ENCODE peak calls at places on chromosomes 12 and 14, in seven cellular contexts. U is mammary epithelial cell, C is heart left ventricle, K is hepatocyte, T is GM13977, A is psoas muscle, N is breast epithelium. H is an unnamed sample.

GRCh38 chr12:132124766-132125425 is 19.2 kb downstream of the DDX51 start:
- DNase-seq in U (no peak), C (no peak), K (no peak), T (no peak), A (no peak), N (no peak), H (no peak)

GRCh38 chr12:124034297-124034696 is 61.3 kb downstream of the ZNF664 start:
- DNase-seq in U (no peak), C (no peak), K (no peak), T (no peak), A (no peak), N (no peak), H (no peak)

GRCh38 chr12:130952106-130952505 is 1.6 kb upstream of the ADGRD1 start:
- DNase-seq in U (no peak), C (no peak), K (peak; percentile 40), T (no peak), A (no peak), N (no peak), H (no peak)

GRCh38 chr14:34211732-34212131 is 250.3 kb downstream of the SPTSSA start:
- DNase-seq in U (peak; percentile 79), C (no peak), K (no peak), T (no peak), A (no peak), N (no peak), H (no peak)

GRCh38 chr14:32913725-32914124 is 25.0 kb upstream of the NPAS3 start:
- DNase-seq in U (peak; percentile 25), C (no peak), K (no peak), T (no peak), A (no peak), N (no peak), H (peak; percentile 11)

GRCh38 chr12:40569626-40570179 is 122.5 kb upstream of the CNTN1 start:
- DNase-seq in U (no peak), C (no peak), K (no peak), T (no peak), A (no peak), N (no peak), H (no peak)

GRCh38 chr14:105861985-105862465 is 335.6 kb downstream of the TMEM121 start:
- DNase-seq in U (no peak), C (peak; percentile 4), K (no peak), T (peak; percentile 82), A (no peak), N (no peak), H (no peak)

GRCh38 chr14:77181124-77181602 is 435 bp upstream of the TMEM63C start:
- DNase-seq in U (no peak), C (no peak), K (no peak), T (no peak), A (no peak), N (no peak), H (no peak)

GRCh38 chr12:56358836-56359532 is 923 bp downstream of the STAT2 start:
- DNase-seq in U (peak; percentile 83), C (no peak), K (no peak), T (no peak), A (no peak), N (no peak), H (peak; percentile 59)

GRCh38 chr14:99389171-99389826 is 91.4 kb downstream of the SETD3 start:
- DNase-seq in U (peak; percentile 21), C (no peak), K (peak; percentile 67), T (peak; percentile 65), A (peak; percentile 62), N (no peak), H (peak; percentile 60)

GRCh38 chr12:72570601-72571000 is 298.4 kb downstream of the TRHDE start:
- DNase-seq in U (no peak), C (no peak), K (peak; percentile 24), T (peak; percentile 3), A (no peak), N (no peak), H (no peak)
- TF ChIP-seq CTCF in U (peak; percentile 55), C (no peak), K (peak; percentile 35), T (peak; percentile 75), A (no peak), N (no peak), H (peak; percentile 21)

GRCh38 chr12:92927055-92927435 is 2.0 kb downstream of the EEA1 start:
- DNase-seq in U (peak; percentile 93), C (peak; percentile 22), K (peak; percentile 19), T (peak; percentile 62), A (peak; percentile 21), N (no peak), H (peak; percentile 57)
- TF ChIP-seq CTCF in U (peak; percentile 32), C (no peak), K (peak; percentile 20), T (no peak), A (peak; percentile 26), N (no peak), H (no peak)

GRCh38 chr12:109477185-109477962 is at the start of the genes KCTD10 and UBE3B:
- DNase-seq in U (peak; percentile 84), C (peak; percentile 92), K (peak; percentile 95), T (peak; percentile 91), A (peak; percentile 90), N (peak; percentile 85), H (peak; percentile 88)
- TF ChIP-seq CTCF in U (no peak), C (no peak), K (no peak), T (no peak), A (no peak), N (peak; percentile 36), H (no peak)

GRCh38 chr12:14751987-14752386 is 51.3 kb downstream of the WBP11 start:
- DNase-seq in U (peak; percentile 14), C (no peak), K (peak; percentile 26), T (no peak), A (no peak), N (no peak), H (no peak)

GRCh38 chr12:14756331-14757143 is 46.7 kb downstream of the WBP11 start:
- DNase-seq in U (no peak), C (no peak), K (peak; percentile 82), T (no peak), A (no peak), N (no peak), H (no peak)
- TF ChIP-seq CTCF in U (no peak), C (no peak), K (peak; percentile 43), T (peak; percentile 28), A (no peak), N (no peak), H (no peak)

DNA sequence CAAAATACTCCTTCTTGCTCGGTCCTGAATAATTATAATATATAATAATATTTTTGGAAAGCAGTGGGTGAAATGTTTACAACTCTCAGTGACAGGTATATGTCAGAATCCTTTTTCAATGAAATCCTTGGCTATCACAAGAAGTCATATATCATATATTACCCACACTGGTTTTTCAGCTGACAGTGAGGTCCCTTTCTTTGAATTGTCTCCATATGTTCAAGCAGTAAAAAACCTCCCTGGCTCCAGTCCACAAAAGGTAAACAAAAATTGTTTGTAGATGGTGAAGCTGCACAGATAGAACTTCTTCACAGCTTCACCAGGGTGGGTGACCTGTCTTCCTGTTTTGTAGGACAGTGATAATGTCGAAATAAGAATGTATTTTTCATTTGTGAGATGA is 44.0 kb downstream of the A2ML1 start:
- DNase-seq in U (no peak), C (no peak), K (no peak), T (no peak), A (no peak), N (no peak), H (no peak)
- TF ChIP-seq CTCF in U (no peak), C (no peak), K (no peak), T (no peak), A (no peak), N (no peak), H (no peak)

GRCh38 chr12:107760817-107761501 is at the start of gene PRDM4:
- DNase-seq in U (peak; percentile 91), C (peak; percentile 93), K (peak; percentile 99), T (peak; percentile 98), A (peak; percentile 96), N (peak; percentile 89), H (peak; percentile 92)
- TF ChIP-seq CTCF in U (peak; percentile 33), C (peak; percentile 44), K (peak; percentile 41), T (peak; percentile 86), A (peak; percentile 36), N (no peak), H (no peak)

GRCh38 chr12:52404951-52405350 is 1.2 kb downstream of the KRT82 start:
- DNase-seq in U (no peak), C (no peak), K (no peak), T (no peak), A (no peak), N (no peak), H (no peak)
- TF ChIP-seq CTCF in U (no peak), C (no peak), K (no peak), T (no peak), A (no peak), N (no peak), H (no peak)

GRCh38 chr14:58362798-58363412 is 32.8 kb upstream of the TOMM20L start:
- DNase-seq in U (peak; percentile 29), C (no peak), K (peak; percentile 37), T (peak; percentile 17), A (no peak), N (no peak), H (peak; percentile 49)
- TF ChIP-seq CTCF in U (peak; percentile 43), C (no peak), K (peak; percentile 45), T (peak; percentile 41), A (peak; percentile 36), N (peak; percentile 14), H (peak; percentile 20)

H was measured in MCF 10A.